ENCODE peak calls at places on chromosomes 2 and 18, in eight cellular contexts. J is NCI-H1105 treated with DMSO at 0.1 percent for 48 hours; A is left lobe of liver; Q is NCI-H524; G is KBM-7; E is activated CD4-positive, alpha-beta T cell treated with anti-CD3 and anti-CD28 coated beads for 4 hours; Z is fibroblast of the conjunctiva; B is NCI-H2081. O is an unnamed sample.

GRCh38 chr2:215436705-215437570 is 1.1 kb upstream of the FN1 start:
- DNase-seq in J (no peak), A (no peak), Q (no peak), G (no peak), E (no peak), Z (no peak), B (no peak), O (no peak)

GRCh38 chr2:10235099-10235908 is 67.4 kb upstream of the HPCAL1 start:
- DNase-seq in J (no peak), A (no peak), Q (no peak), G (no peak), E (no peak), Z (no peak), B (no peak), O (no peak)

GRCh38 chr18:55778731-55779460 is 190.9 kb upstream of the TCF4 start:
- DNase-seq in J (peak), A (no peak), Q (peak), G (peak), E (no peak), Z (no peak), B (peak), O (no peak)

GRCh38 chr2:171741189-171741588 is 53.9 kb downstream of the DYNC1I2 start:
- DNase-seq in J (no peak), A (no peak), Q (peak), G (peak), E (no peak), Z (no peak), B (no peak), O (no peak)

GRCh38 chr2:43228782-43229659 is 2.6 kb upstream of the ZFP36L2 start:
- DNase-seq in J (no peak), A (no peak), Q (no peak), G (peak), E (no peak), Z (no peak), B (no peak), O (no peak)

GRCh38 chr18:28045176-28045810 is 131.6 kb downstream of the CDH2 start:
- DNase-seq in J (peak), A (no peak), Q (peak), G (no peak), E (no peak), Z (no peak), B (no peak), O (no peak)

GRCh38 chr18:57301573-57302230 is 50.7 kb upstream of the ST8SIA3 start:
- DNase-seq in J (no peak), A (no peak), Q (no peak), G (no peak), E (no peak), Z (no peak), B (no peak), O (no peak)

GRCh38 chr18:31302991-31303390 is 15.0 kb upstream of the DSG1 start:
- DNase-seq in J (no peak), A (no peak), Q (no peak), G (no peak), E (no peak), Z (no peak), B (no peak), O (no peak)

O was measured in type B pancreatic cell.